ENCODE peak calls at places on chromosomes 7 and 10, in nine cellular contexts. N, A, H, D, P, M, E, Y and Z are unnamed samples.

GRCh38 chr10:15433850-15434537 is 62.9 kb upstream of the FAM171A1 start:
- DNase-seq in N (no peak), A (peak; percentile 45), H (peak; percentile 18), D (peak; percentile 40), P (no peak), M (no peak), E (peak; percentile 75), Y (peak; percentile 22), Z (peak; percentile 40)

GRCh38 chr10:35372329-35372728 is 36.0 kb downstream of the CCNY start:
- DNase-seq in N (no peak), A (no peak), H (no peak), D (no peak), P (peak; percentile 48), M (no peak), E (peak; percentile 41), Y (no peak), Z (peak; percentile 62)

GRCh38 chr10:69123306-69123746 is 652 bp upstream of the VPS26A start:
- DNase-seq in N (peak; percentile 21), A (no peak), H (peak; percentile 5), D (no peak), P (no peak), M (peak; percentile 52), E (peak; percentile 77), Y (no peak), Z (no peak)

GRCh38 chr10:34280599-34281374 is 534.3 kb downstream of the PARD3 start:
- DNase-seq in N (no peak), A (peak; percentile 28), H (no peak), D (no peak), P (no peak), M (no peak), E (peak; percentile 96), Y (no peak), Z (peak; percentile 20)

GRCh38 chr7:31408120-31408729 is 67.7 kb upstream of the NEUROD6 start:
- DNase-seq in N (no peak), A (no peak), H (no peak), D (no peak), P (no peak), M (no peak), E (peak; percentile 35), Y (no peak), Z (no peak)

GRCh38 chr10:43817368-43817767 is 168.7 kb upstream of the ZNF32 start:
- DNase-seq in N (no peak), A (no peak), H (no peak), D (no peak), P (no peak), M (no peak), E (peak; percentile 47), Y (no peak), Z (no peak)

GRCh38 chr7:16083931-16084330 is 337.4 kb downstream of the CRPPA start:
- DNase-seq in N (no peak), A (no peak), H (no peak), D (no peak), P (no peak), M (no peak), E (peak; percentile 45), Y (no peak), Z (no peak)

GRCh38 chr10:123904834-123905409 is 13.3 kb upstream of the CPXM2 start:
- DNase-seq in N (no peak), A (no peak), H (no peak), D (no peak), P (no peak), M (no peak), E (no peak), Y (no peak), Z (no peak)

GRCh38 chr7:20435305-20435704 is 104.6 kb downstream of the ITGB8 start:
- DNase-seq in N (no peak), A (no peak), H (no peak), D (no peak), P (peak; percentile 61), M (no peak), E (peak; percentile 93), Y (no peak), Z (no peak)

GRCh38 chr7:44460325-44460724 is 30.1 kb downstream of the NUDCD3 start:
- DNase-seq in N (peak; percentile 44), A (peak; percentile 72), H (peak; percentile 46), D (peak; percentile 65), P (no peak), M (no peak), E (no peak), Y (no peak), Z (no peak)

GRCh38 chr10:14545827-14546226 is 215.1 kb upstream of the FRMD4A start:
- DNase-seq in N (no peak), A (no peak), H (no peak), D (no peak), P (no peak), M (no peak), E (peak; percentile 59), Y (no peak), Z (no peak)

GRCh38 chr7:138886501-138886917 is 88.5 kb upstream of the ATP6V0A4 start:
- DNase-seq in N (peak; percentile 65), A (peak; percentile 43), H (peak; percentile 48), D (peak; percentile 68), P (no peak), M (peak; percentile 65), E (peak; percentile 81), Y (peak; percentile 52), Z (peak; percentile 53)

GRCh38 chr7:40401406-40401805 is 266.6 kb downstream of the SUGCT start:
- DNase-seq in N (no peak), A (no peak), H (no peak), D (no peak), P (no peak), M (no peak), E (no peak), Y (no peak), Z (no peak)

GRCh38 chr10:125028291-125028867 is 86.5 kb downstream of the ZRANB1 start:
- DNase-seq in N (no peak), A (no peak), H (no peak), D (no peak), P (no peak), M (no peak), E (no peak), Y (no peak), Z (no peak)

GRCh38 chr7:24842449-24843241 is 85.4 kb upstream of the GSDME start:
- DNase-seq in N (no peak), A (no peak), H (no peak), D (peak; percentile 43), P (no peak), M (no peak), E (peak; percentile 22), Y (no peak), Z (no peak)

GRCh38 chr10:1683649-1684048 is 53.7 kb downstream of the ADARB2 start:
- DNase-seq in N (no peak), A (no peak), H (no peak), D (no peak), P (no peak), M (no peak), E (no peak), Y (no peak), Z (no peak)

GRCh38 chr7:23622469-23622868 is 25.3 kb downstream of the CCDC126 start:
- DNase-seq in N (no peak), A (no peak), H (no peak), D (no peak), P (no peak), M (no peak), E (peak; percentile 53), Y (no peak), Z (no peak)

GRCh38 chr7:26293569-26294308 is 2.1 kb downstream of the SNX10 start:
- DNase-seq in N (peak; percentile 45), A (peak; percentile 80), H (peak; percentile 30), D (peak; percentile 46), P (no peak), M (no peak), E (no peak), Y (peak; percentile 32), Z (no peak)

GRCh38 chr7:127809285-127809702 is 157.3 kb downstream of the SND1 start:
- DNase-seq in N (no peak), A (peak; percentile 19), H (no peak), D (no peak), P (no peak), M (no peak), E (peak; percentile 24), Y (no peak), Z (no peak)

GRCh38 chr10:84261236-84261635 is 16.4 kb downstream of the RGR start:
- DNase-seq in N (no peak), A (no peak), H (no peak), D (no peak), P (no peak), M (no peak), E (no peak), Y (no peak), Z (no peak)

GRCh38 chr10:50503661-50504320 is 120.0 kb downstream of the SGMS1 start:
- DNase-seq in N (no peak), A (peak; percentile 41), H (no peak), D (no peak), P (no peak), M (no peak), E (no peak), Y (no peak), Z (no peak)

GRCh38 chr7:151934584-151934983 is 21.7 kb upstream of the GALNTL5 start:
- DNase-seq in N (no peak), A (no peak), H (no peak), D (peak; percentile 18), P (no peak), M (no peak), E (no peak), Y (no peak), Z (no peak)

GRCh38 chr7:40194743-40195142 is 59.9 kb downstream of the SUGCT start:
- DNase-seq in N (no peak), A (no peak), H (no peak), D (no peak), P (no peak), M (no peak), E (peak; percentile 60), Y (no peak), Z (no peak)

GRCh38 chr10:125016123-125016522 is 74.2 kb downstream of the ZRANB1 start:
- DNase-seq in N (no peak), A (no peak), H (no peak), D (no peak), P (no peak), M (no peak), E (no peak), Y (no peak), Z (no peak)

GRCh38 chr10:62352356-62352963 is 21.7 kb upstream of the ZNF365 start:
- DNase-seq in N (no peak), A (peak; percentile 56), H (no peak), D (no peak), P (no peak), M (no peak), E (no peak), Y (no peak), Z (no peak)

GRCh38 chr10:77837248-77837924 is 89.2 kb downstream of the DLG5 start:
- DNase-seq in N (peak; percentile 40), A (peak; percentile 89), H (peak; percentile 51), D (peak; percentile 66), P (no peak), M (peak; percentile 46), E (no peak), Y (no peak), Z (no peak)

GRCh38 chr10:60733189-60733815 is 45.0 kb upstream of the CDK1 start:
- DNase-seq in N (no peak), A (peak; percentile 69), H (no peak), D (peak; percentile 73), P (peak; percentile 61), M (peak; percentile 72), E (peak; percentile 25), Y (peak; percentile 70), Z (peak; percentile 54)

GRCh38 chr10:21927601-21928000 is 75.9 kb downstream of the DNAJC1 start:
- DNase-seq in N (no peak), A (no peak), H (no peak), D (no peak), P (no peak), M (no peak), E (peak; percentile 85), Y (no peak), Z (no peak)

GRCh38 chr7:98681496-98681895 is 64.4 kb downstream of the NPTX2 start:
- DNase-seq in N (no peak), A (no peak), H (no peak), D (no peak), P (no peak), M (no peak), E (no peak), Y (no peak), Z (no peak)

GRCh38 chr10:71068811-71069411 is 143.5 kb upstream of the UNC5B start:
- DNase-seq in N (no peak), A (no peak), H (no peak), D (no peak), P (no peak), M (no peak), E (peak; percentile 25), Y (no peak), Z (no peak)

GRCh38 chr10:78570633-78571032 is 498.1 kb upstream of the ZMIZ1 start:
- DNase-seq in N (no peak), A (no peak), H (no peak), D (no peak), P (no peak), M (no peak), E (no peak), Y (no peak), Z (no peak)